ENCODE peak calls at places on chromosomes 4 and X, in seven cellular contexts. D is upper lobe of right lung, U is dorsolateral prefrontal cortex, E is Panc1, G is astrocyte of the cerebellum, N is type B pancreatic cell, P is epithelial cell of proximal tubule. V is an unnamed sample.

GRCh38 chr4:168221298-168221697 is 97.3 kb downstream of the DDX60 start:
- DNase-seq in D (no peak), U (no peak), E (no peak), G (peak), N (no peak), P (no peak), V (no peak)

GRCh38 chr4:176383273-176384077 is 63.7 kb downstream of the SPCS3 start:
- DNase-seq in D (no peak), U (no peak), E (no peak), G (no peak), N (no peak), P (no peak), V (no peak)

GRCh38 chr4:168621806-168622589 is 125.1 kb downstream of the PALLD start:
- DNase-seq in D (no peak), U (peak), E (no peak), G (peak), N (no peak), P (no peak), V (no peak)

GRCh38 chrX:5852941-5853340 is 375.7 kb downstream of the NLGN4X start:
- DNase-seq in D (no peak), U (no peak), E (no peak), G (no peak), N (no peak), P (no peak), V (no peak)

GRCh38 chr4:22030321-22030720 is 81.7 kb upstream of the KCNIP4 start:
- DNase-seq in D (no peak), U (peak), E (no peak), G (no peak), N (no peak), P (no peak), V (no peak)

GRCh38 chr4:155796031-155796430 is 37.2 kb downstream of the GUCY1B1 start:
- DNase-seq in D (no peak), U (no peak), E (no peak), G (peak), N (no peak), P (no peak), V (no peak)

GRCh38 chrX:77658886-77659285 is 127.1 kb downstream of the ATRX start:
- DNase-seq in D (no peak), U (no peak), E (no peak), G (no peak), N (no peak), P (no peak), V (no peak)

GRCh38 chrX:126141014-126141413 is 25.1 kb downstream of the DCAF12L2 start:
- DNase-seq in D (no peak), U (no peak), E (no peak), G (no peak), N (no peak), P (no peak), V (no peak)

GRCh38 chr4:65671402-65671801 is 1.1 kb upstream of the EPHA5 start:
- DNase-seq in D (no peak), U (no peak), E (no peak), G (no peak), N (no peak), P (no peak), V (no peak)

GRCh38 chr4:153188966-153189801 is 15.1 kb upstream of the TRIM2 start:
- DNase-seq in D (no peak), U (no peak), E (no peak), G (peak), N (no peak), P (peak), V (no peak)

GRCh38 chrX:554271-554670 is 76.3 kb upstream of the SHOX start:
- DNase-seq in D (no peak), U (no peak), E (no peak), G (no peak), N (peak), P (no peak), V (no peak)

GRCh38 chr4:82223715-82224114 is 150.1 kb downstream of the HNRNPD start:
- DNase-seq in D (no peak), U (no peak), E (no peak), G (no peak), N (no peak), P (no peak), V (no peak)

GRCh38 chr4:41363384-41363981 is 106.8 kb downstream of the UCHL1 start:
- DNase-seq in D (no peak), U (no peak), E (no peak), G (peak), N (no peak), P (peak), V (no peak)

GRCh38 chr4:7298601-7299000 is 106.3 kb downstream of the SORCS2 start:
- DNase-seq in D (no peak), U (no peak), E (no peak), G (no peak), N (no peak), P (no peak), V (no peak)

GRCh38 chr4:15778191-15778741 is at the start of gene CD38:
- DNase-seq in D (peak), U (no peak), E (no peak), G (no peak), N (no peak), P (no peak), V (peak)

GRCh38 chr4:184476660-184477059 is 2.3 kb upstream of the IRF2 start:
- DNase-seq in D (no peak), U (no peak), E (no peak), G (no peak), N (no peak), P (no peak), V (no peak)

GRCh38 chrX:26918633-26919032 is 544.5 kb downstream of the PPP4R3C start:
- DNase-seq in D (no peak), U (no peak), E (no peak), G (no peak), N (no peak), P (no peak), V (peak)

GRCh38 chrX:125727117-125727516 is 407.4 kb downstream of the TEX13C start:
- DNase-seq in D (no peak), U (no peak), E (no peak), G (no peak), N (no peak), P (no peak), V (no peak)

GRCh38 chr4:5804656-5805055 is 88.2 kb downstream of the CRMP1 start:
- DNase-seq in D (no peak), U (no peak), E (no peak), G (no peak), N (no peak), P (no peak), V (no peak)

GRCh38 chr4:47031011-47031678 is at the start of gene GABRB1:
- DNase-seq in D (peak), U (peak), E (peak), G (peak), N (peak), P (peak), V (peak)

GRCh38 chrX:73851014-73852009 is 288.3 kb downstream of the CHIC1 start:
- DNase-seq in D (no peak), U (peak), E (no peak), G (peak), N (no peak), P (no peak), V (no peak)

GRCh38 chrX:137118536-137118935 is 84.7 kb upstream of the GPR101 start:
- DNase-seq in D (no peak), U (no peak), E (no peak), G (no peak), N (no peak), P (no peak), V (no peak)

GRCh38 chr4:76590847-76591281 is 155.8 kb downstream of the SHROOM3 start:
- DNase-seq in D (no peak), U (no peak), E (no peak), G (no peak), N (no peak), P (no peak), V (no peak)

GRCh38 chrX:21683910-21684309 is 25.8 kb upstream of the KLHL34 start:
- DNase-seq in D (no peak), U (no peak), E (no peak), G (no peak), N (no peak), P (no peak), V (no peak)

GRCh38 chrX:112359906-112360305 is 277.3 kb upstream of the TRPC5 start:
- DNase-seq in D (no peak), U (no peak), E (no peak), G (no peak), N (no peak), P (no peak), V (no peak)

GRCh38 chr4:1154126-1154522 is 18.3 kb downstream of the SPON2 start:
- DNase-seq in D (no peak), U (no peak), E (no peak), G (no peak), N (no peak), P (no peak), V (no peak)

GRCh38 chrX:40272786-40273185 is 175.0 kb upstream of the BCOR start:
- DNase-seq in D (no peak), U (no peak), E (no peak), G (no peak), N (no peak), P (no peak), V (no peak)

GRCh38 chr4:82480786-82481317 is 50.5 kb downstream of the ENOPH1 start:
- DNase-seq in D (no peak), U (no peak), E (no peak), G (no peak), N (no peak), P (no peak), V (no peak)

GRCh38 chr4:185256444-185256843 is 47.0 kb downstream of the SNX25 start:
- DNase-seq in D (no peak), U (no peak), E (no peak), G (no peak), N (no peak), P (no peak), V (no peak)

GRCh38 chr4:101346312-101346561 is 1.1 kb downstream of the PPP3CA start:
- DNase-seq in D (no peak), U (no peak), E (no peak), G (no peak), N (no peak), P (no peak), V (no peak)

GRCh38 chrX:65551489-65552339 is 17.1 kb upstream of the LAS1L start:
- DNase-seq in D (no peak), U (no peak), E (no peak), G (no peak), N (no peak), P (no peak), V (no peak)

DNA sequence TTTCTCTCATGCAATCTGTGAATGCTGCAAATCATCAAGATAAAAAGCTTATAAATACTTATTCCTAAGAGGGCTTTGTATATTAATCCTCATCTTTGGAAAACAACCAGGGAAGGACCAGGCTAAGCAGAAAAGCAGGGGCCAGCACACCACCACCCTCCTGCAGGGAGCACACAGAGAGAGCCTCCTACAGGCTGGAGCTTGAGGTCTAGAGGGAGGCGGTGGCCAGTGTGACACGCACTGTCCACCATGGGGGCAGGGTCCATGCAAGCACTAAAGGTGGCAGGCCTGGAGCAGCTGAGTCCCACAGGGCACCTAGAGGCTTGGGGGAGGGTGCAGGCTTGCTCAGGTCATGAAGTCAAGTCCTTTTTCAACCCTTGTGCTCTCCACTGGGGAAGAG is 236.9 kb downstream of the TACR3 start:
- DNase-seq in D (no peak), U (no peak), E (no peak), G (no peak), N (no peak), P (no peak), V (no peak)
- TF ChIP-seq CTCF in D (no peak), U (no peak), E (no peak), G (no peak), N (no peak), P (no peak), V (no peak)

DNA sequence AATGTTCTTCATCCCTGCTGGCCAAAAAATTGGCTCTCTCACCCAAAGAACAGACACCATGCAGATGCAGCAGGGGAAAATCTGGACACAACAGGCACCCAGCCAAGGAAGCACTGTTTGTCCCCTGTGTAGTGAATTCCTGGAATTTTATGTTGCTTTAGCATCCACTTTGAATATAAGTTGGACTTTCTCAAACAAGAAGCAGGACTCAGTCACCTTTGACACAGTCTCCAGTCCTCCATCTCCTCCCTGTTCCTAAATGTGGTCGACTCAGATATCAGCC is 11.8 kb downstream of the ZNF182 start:
- DNase-seq in D (no peak), U (peak), E (no peak), G (no peak), N (no peak), P (no peak), V (no peak)
- TF ChIP-seq CTCF in D (no peak), U (no peak), E (no peak), G (no peak), N (no peak), P (no peak), V (no peak)

GRCh38 chr4:3148926-3149325 is 74.4 kb downstream of the HTT start:
- DNase-seq in D (no peak), U (no peak), E (no peak), G (no peak), N (no peak), P (no peak), V (no peak)
- TF ChIP-seq CTCF in D (no peak), U (no peak), E (no peak), G (no peak), N (no peak), P (no peak), V (no peak)

DNA sequence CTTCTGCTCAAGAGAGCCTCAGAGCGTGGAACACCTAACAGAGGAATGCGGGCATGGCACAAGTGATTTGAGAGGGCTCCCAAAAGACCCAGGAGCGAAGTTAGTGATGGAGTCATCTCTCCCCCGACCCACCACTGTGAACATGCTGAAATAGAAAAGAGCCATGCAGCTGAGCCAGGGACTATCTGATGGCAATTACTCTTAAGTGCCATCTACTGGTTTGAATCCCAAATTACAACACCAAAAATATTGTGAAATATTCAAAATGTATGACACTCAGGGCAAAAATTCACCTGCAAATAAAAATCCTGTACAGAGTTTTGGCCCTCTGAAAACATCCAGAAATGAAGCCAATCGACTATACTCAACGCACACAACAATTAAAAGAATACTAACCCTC is 2038.9 kb upstream of the ADGRL3 start:
- DNase-seq in D (no peak), U (no peak), E (no peak), G (no peak), N (no peak), P (no peak), V (no peak)
- TF ChIP-seq CTCF in D (peak), U (no peak), E (peak), G (no peak), N (no peak), P (no peak), V (no peak)

DNA sequence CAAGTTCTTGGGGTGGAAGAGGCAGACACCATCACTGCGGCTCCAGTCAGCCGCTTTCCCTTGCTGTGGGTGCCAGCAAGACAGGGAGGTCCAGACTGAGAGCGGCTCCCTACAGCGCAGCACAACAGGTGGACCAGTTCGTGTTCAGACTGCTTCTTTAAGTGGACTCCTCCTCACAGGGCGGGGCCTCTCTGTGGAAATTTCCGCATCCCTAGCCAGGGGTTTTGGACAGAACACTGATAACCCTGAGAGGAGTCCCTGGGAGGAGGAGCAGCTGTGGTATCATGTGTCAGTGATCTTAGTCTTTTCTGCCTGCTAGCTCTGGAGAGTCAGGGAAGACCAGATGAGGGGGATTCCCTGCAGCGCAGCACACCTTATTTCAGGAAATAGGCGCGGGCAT is 48.5 kb downstream of the MAGEC2 start:
- DNase-seq in D (no peak), U (no peak), E (no peak), G (no peak), N (no peak), P (no peak), V (peak)
- TF ChIP-seq CTCF in D (no peak), U (no peak), E (no peak), G (no peak), N (no peak), P (no peak), V (no peak)

GRCh38 chr4:139734201-139734874 is 68.7 kb downstream of the MGST2 start:
- DNase-seq in D (no peak), U (no peak), E (no peak), G (no peak), N (no peak), P (peak), V (no peak)

GRCh38 chr4:139728146-139728545 is 62.5 kb downstream of the MGST2 start:
- DNase-seq in D (no peak), U (no peak), E (no peak), G (no peak), N (no peak), P (no peak), V (no peak)

GRCh38 chr4:139725236-139725635 is 59.6 kb downstream of the MGST2 start:
- DNase-seq in D (no peak), U (no peak), E (no peak), G (no peak), N (no peak), P (no peak), V (no peak)

GRCh38 chr4:139732991-139733555 is 67.5 kb downstream of the MGST2 start:
- DNase-seq in D (no peak), U (no peak), E (no peak), G (no peak), N (no peak), P (no peak), V (no peak)

GRCh38 chr4:139728840-139729239 is 63.2 kb downstream of the MGST2 start:
- DNase-seq in D (no peak), U (no peak), E (no peak), G (no peak), N (no peak), P (no peak), V (no peak)
- TF ChIP-seq CTCF in D (no peak), U (no peak), E (no peak), G (no peak), N (no peak), P (no peak), V (no peak)

GRCh38 chr4:69896530-69897116 is 34.2 kb upstream of the CSN1S1 start:
- DNase-seq in D (no peak), U (no peak), E (no peak), G (no peak), N (no peak), P (no peak), V (no peak)
- TF ChIP-seq CTCF in D (peak), U (peak), E (peak), G (peak), N (peak), P (peak), V (peak)

V was measured in nephron progenitor cell.